ENCODE peak calls at places on chromosomes 4 and X, in four cellular contexts. L is heart left ventricle; N is testis; P is CD4-positive, CD25-positive, alpha-beta regulatory T cell. I is an unnamed sample. For H3K9me3, the result is how much of the 10 kb centered on the place peaks cover.

GRCh38 chr4:4677825-4678522 is 136.1 kb upstream of the STX18 start:
- DNase-seq in L (no peak), N (peak), P (no peak), I (no peak)

GRCh38 chrX:13432376-13432775 is 112.5 kb upstream of the ATXN3L start:
- DNase-seq in L (peak), N (peak), P (no peak), I (no peak)

GRCh38 chr4:7939377-7940108 is at the start of gene AFAP1:
- DNase-seq in L (peak), N (peak), P (peak), I (peak)

GRCh38 chrX:153521034-153521433 is 3.6 kb downstream of the ATP2B3 start:
- DNase-seq in L (no peak), N (peak), P (no peak), I (no peak)

GRCh38 chrX:135707880-135708279 is 5.6 kb upstream of the CT45A1 start:
- DNase-seq in L (no peak), N (peak), P (no peak), I (no peak)

GRCh38 chr4:84852081-84852480 is 114.4 kb downstream of the WDFY3 start:
- DNase-seq in L (no peak), N (peak), P (no peak), I (no peak)

GRCh38 chrX:55796496-55796895 is 78.9 kb downstream of the RRAGB start:
- DNase-seq in L (no peak), N (no peak), P (no peak), I (no peak)

GRCh38 chr4:24273148-24273547 is 311.2 kb downstream of the DHX15 start:
- DNase-seq in L (no peak), N (no peak), P (no peak), I (no peak)

GRCh38 chr4:8201341-8201781 is 2.3 kb downstream of the SH3TC1 start:
- DNase-seq in L (no peak), N (peak), P (peak), I (no peak)

GRCh38 chr4:15704145-15704544 is 1.3 kb downstream of the BST1 start:
- DNase-seq in L (no peak), N (no peak), P (no peak), I (no peak)

GRCh38 chr4:135508006-135508714 is 1306.6 kb upstream of the PABPC4L start:
- DNase-seq in L (no peak), N (no peak), P (no peak), I (no peak)

GRCh38 chr4:140298001-140298400 is 75.4 kb upstream of the SCOC start:
- DNase-seq in L (no peak), N (no peak), P (no peak), I (no peak)

DNA sequence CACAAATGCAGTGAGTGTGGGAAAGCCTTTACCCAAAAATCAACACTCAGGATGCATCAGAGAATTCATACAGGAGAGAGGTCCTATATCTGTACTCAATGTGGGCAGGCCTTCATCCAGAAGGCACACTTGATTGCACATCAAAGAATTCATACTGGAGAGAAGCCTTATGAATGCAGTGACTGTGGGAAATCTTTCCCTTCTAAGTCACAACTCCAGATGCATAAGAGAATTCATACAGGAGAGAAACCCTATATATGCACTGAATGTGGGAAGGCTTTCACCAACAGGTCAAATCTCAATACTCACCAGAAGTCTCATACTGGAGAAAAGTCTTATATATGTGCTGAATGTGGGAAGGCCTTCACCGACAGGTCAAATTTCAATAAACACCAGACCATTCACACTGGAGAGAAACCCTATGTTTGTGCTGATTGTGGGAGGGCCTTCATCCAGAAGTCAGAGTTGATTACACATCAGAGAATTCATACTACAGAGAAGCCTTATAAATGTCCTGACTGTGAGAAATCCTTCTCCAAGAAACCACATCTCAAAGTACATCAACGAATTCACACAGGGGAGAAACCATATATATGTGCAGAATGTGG is 79.3 kb downstream of the ZNF81 start:
- DNase-seq in L (no peak), N (no peak), P (no peak), I (no peak)
- H3K9me3 ChIP-seq in L (under half), N (under half), P (under half), I (under half)

GRCh38 chrX:144810539-144810938 is 436.8 kb upstream of the SPANXN1 start:
- DNase-seq in L (no peak), N (no peak), P (no peak), I (no peak)
- H3K9me3 ChIP-seq in L (under half), N (under half), P (under half), I (under half)

GRCh38 chrX:67426946-67427345 is 116.9 kb upstream of the AR start:
- DNase-seq in L (no peak), N (no peak), P (no peak), I (no peak)
- H3K9me3 ChIP-seq in L (under half), N (under half), P (under half), I (under half)

GRCh38 chr4:169337510-169337909 is 66.8 kb upstream of the SH3RF1 start:
- DNase-seq in L (no peak), N (no peak), P (no peak), I (no peak)
- H3K9me3 ChIP-seq in L (under half), N (under half), P (under half), I (under half)

GRCh38 chrX:16120431-16120830 is 2.9 kb upstream of the GRPR start:
- DNase-seq in L (no peak), N (no peak), P (no peak), I (no peak)
- H3K9me3 ChIP-seq in L (under half), N (under half), P (under half), I (under half)

GRCh38 chrX:141839856-141840255 is 1.7 kb downstream of the MAGEC3 start:
- DNase-seq in L (no peak), N (no peak), P (no peak), I (no peak)

GRCh38 chrX:141832247-141832646 is 5.9 kb upstream of the MAGEC3 start:
- DNase-seq in L (no peak), N (no peak), P (no peak), I (no peak)

GRCh38 chrX:141838016-141838415 is at the start of gene MAGEC3:
- DNase-seq in L (no peak), N (no peak), P (no peak), I (no peak)
- H3K9me3 ChIP-seq in L (under half), N (under half), P (under half), I (under half)

GRCh38 chr4:87862236-87862635 is 29.5 kb downstream of the MEPE start:
- DNase-seq in L (no peak), N (no peak), P (no peak), I (no peak)

GRCh38 chr4:87864321-87864720 is 31.6 kb downstream of the MEPE start:
- DNase-seq in L (no peak), N (no peak), P (no peak), I (no peak)

GRCh38 chr4:87865960-87866598 is 33.3 kb downstream of the MEPE start:
- DNase-seq in L (no peak), N (no peak), P (no peak), I (no peak)

GRCh38 chr4:87863486-87863885 is 30.7 kb downstream of the MEPE start:
- DNase-seq in L (no peak), N (no peak), P (no peak), I (no peak)

GRCh38 chr4:87865288-87865687 is 32.5 kb downstream of the MEPE start:
- DNase-seq in L (no peak), N (no peak), P (no peak), I (no peak)
- H3K9me3 ChIP-seq in L (under half), N (under half), P (under half), I (under half)